ENCODE peak calls at places on chromosomes 2 and 18, in eight cellular contexts. One of them, this sample, is unnamed.

GRCh38 chr2:26606847-26607190 is 34.3 kb downstream of the CIB4 start:
- DNase-seq in PC-9: peak; percentile 77
- DNase-seq in adrenal gland: peak; percentile 26
- DNase-seq in Peyer's patch: peak; percentile 43
- DNase-seq in endothelial cell of umbilical vein: no peak
- DNase-seq in tibial artery: no peak
- DNase-seq in hepatocyte: peak; percentile 52
- DNase-seq in GM23338: no peak
- DNase-seq in this sample: no peak

GRCh38 chr2:7703523-7704144 is 786.4 kb downstream of the RNF144A start:
- DNase-seq in hepatocyte: no peak
- DNase-seq in Peyer's patch: no peak
- DNase-seq in tibial artery: no peak
- DNase-seq in endothelial cell of umbilical vein: no peak
- DNase-seq in PC-9: no peak
- DNase-seq in adrenal gland: no peak
- DNase-seq in GM23338: peak; percentile 84
- DNase-seq in this sample: no peak

GRCh38 chr2:209937893-209938292 is 64.5 kb upstream of the RPE start:
- DNase-seq in PC-9: no peak
- DNase-seq in GM23338: no peak
- DNase-seq in endothelial cell of umbilical vein: peak; percentile 54
- DNase-seq in Peyer's patch: no peak
- DNase-seq in hepatocyte: no peak
- DNase-seq in tibial artery: no peak
- DNase-seq in adrenal gland: peak; percentile 36
- DNase-seq in this sample: no peak

GRCh38 chr2:148989882-148990493 is 48.5 kb upstream of the LYPD6B start:
- DNase-seq in adrenal gland: peak; percentile 64
- DNase-seq in endothelial cell of umbilical vein: peak; percentile 75
- DNase-seq in Peyer's patch: peak; percentile 71
- DNase-seq in GM23338: peak; percentile 86
- DNase-seq in tibial artery: peak; percentile 61
- DNase-seq in PC-9: peak; percentile 36
- DNase-seq in hepatocyte: peak; percentile 83
- DNase-seq in this sample: no peak

GRCh38 chr18:80009661-80010550 is 21.5 kb upstream of the TXNL4A start:
- DNase-seq in endothelial cell of umbilical vein: peak; percentile 38
- DNase-seq in Peyer's patch: no peak
- DNase-seq in adrenal gland: peak; percentile 99
- DNase-seq in GM23338: no peak
- DNase-seq in PC-9: peak; percentile 35
- DNase-seq in tibial artery: peak; percentile 66
- DNase-seq in hepatocyte: peak; percentile 54
- DNase-seq in this sample: peak; percentile 77

GRCh38 chr2:226274143-226274542 is 525.5 kb downstream of the IRS1 start:
- DNase-seq in GM23338: no peak
- DNase-seq in adrenal gland: no peak
- DNase-seq in tibial artery: no peak
- DNase-seq in endothelial cell of umbilical vein: no peak
- DNase-seq in PC-9: no peak
- DNase-seq in Peyer's patch: no peak
- DNase-seq in hepatocyte: no peak
- DNase-seq in this sample: no peak

GRCh38 chr2:105783151-105783738 is 38.5 kb downstream of the NCK2 start:
- DNase-seq in adrenal gland: no peak
- DNase-seq in GM23338: no peak
- DNase-seq in PC-9: no peak
- DNase-seq in hepatocyte: no peak
- DNase-seq in endothelial cell of umbilical vein: no peak
- DNase-seq in tibial artery: no peak
- DNase-seq in Peyer's patch: peak; percentile 34
- DNase-seq in this sample: no peak

GRCh38 chr2:165863816-165864221 is 69.8 kb upstream of the GALNT3 start:
- DNase-seq in adrenal gland: no peak
- DNase-seq in Peyer's patch: no peak
- DNase-seq in hepatocyte: no peak
- DNase-seq in tibial artery: no peak
- DNase-seq in PC-9: no peak
- DNase-seq in endothelial cell of umbilical vein: no peak
- DNase-seq in GM23338: peak; percentile 34
- DNase-seq in this sample: no peak

GRCh38 chr2:178530625-178531142 is 50.4 kb downstream of the PLEKHA3 start:
- DNase-seq in adrenal gland: no peak
- DNase-seq in PC-9: no peak
- DNase-seq in GM23338: no peak
- DNase-seq in Peyer's patch: no peak
- DNase-seq in endothelial cell of umbilical vein: no peak
- DNase-seq in tibial artery: no peak
- DNase-seq in hepatocyte: no peak
- DNase-seq in this sample: no peak

GRCh38 chr2:177579486-177580036 is 187.0 kb downstream of the AGPS start:
- DNase-seq in hepatocyte: peak; percentile 57
- DNase-seq in Peyer's patch: no peak
- DNase-seq in PC-9: no peak
- DNase-seq in adrenal gland: no peak
- DNase-seq in tibial artery: no peak
- DNase-seq in endothelial cell of umbilical vein: no peak
- DNase-seq in GM23338: no peak
- DNase-seq in this sample: no peak

GRCh38 chr18:63199743-63200241 is 119.8 kb downstream of the BCL2 start:
- DNase-seq in PC-9: no peak
- DNase-seq in Peyer's patch: no peak
- DNase-seq in hepatocyte: no peak
- DNase-seq in adrenal gland: no peak
- DNase-seq in endothelial cell of umbilical vein: no peak
- DNase-seq in tibial artery: no peak
- DNase-seq in GM23338: no peak
- DNase-seq in this sample: no peak

GRCh38 chr2:239400000-239400831 is 604 bp downstream of the HDAC4 start:
- DNase-seq in PC-9: peak; percentile 25
- DNase-seq in GM23338: no peak
- DNase-seq in adrenal gland: no peak
- DNase-seq in tibial artery: no peak
- DNase-seq in endothelial cell of umbilical vein: no peak
- DNase-seq in Peyer's patch: peak; percentile 54
- DNase-seq in hepatocyte: peak; percentile 42
- DNase-seq in this sample: no peak

GRCh38 chr2:218826791-218827190 is 4.8 kb downstream of the PRKAG3 start:
- DNase-seq in GM23338: no peak
- DNase-seq in Peyer's patch: peak; percentile 25
- DNase-seq in hepatocyte: no peak
- DNase-seq in adrenal gland: no peak
- DNase-seq in endothelial cell of umbilical vein: no peak
- DNase-seq in PC-9: no peak
- DNase-seq in tibial artery: no peak
- DNase-seq in this sample: no peak

GRCh38 chr2:218387369-218388194 is 5.5 kb downstream of the SLC11A1 start:
- DNase-seq in adrenal gland: no peak
- DNase-seq in GM23338: peak; percentile 89
- DNase-seq in tibial artery: no peak
- DNase-seq in hepatocyte: peak; percentile 93
- DNase-seq in endothelial cell of umbilical vein: peak; percentile 76
- DNase-seq in Peyer's patch: peak; percentile 73
- DNase-seq in PC-9: peak; percentile 72
- DNase-seq in this sample: no peak

GRCh38 chr2:193072647-193073046 is 877.9 kb upstream of the TMEFF2 start:
- DNase-seq in tibial artery: no peak
- DNase-seq in adrenal gland: no peak
- DNase-seq in endothelial cell of umbilical vein: no peak
- DNase-seq in GM23338: no peak
- DNase-seq in hepatocyte: no peak
- DNase-seq in Peyer's patch: no peak
- DNase-seq in PC-9: no peak
- DNase-seq in this sample: no peak

GRCh38 chr2:187638840-187639239 is 84.6 kb upstream of the TFPI start:
- DNase-seq in endothelial cell of umbilical vein: no peak
- DNase-seq in PC-9: no peak
- DNase-seq in hepatocyte: no peak
- DNase-seq in Peyer's patch: no peak
- DNase-seq in tibial artery: no peak
- DNase-seq in GM23338: no peak
- DNase-seq in adrenal gland: no peak
- DNase-seq in this sample: no peak

GRCh38 chr18:32470713-32471633 is at the start of gene GAREM1:
- DNase-seq in hepatocyte: peak; percentile 98
- DNase-seq in PC-9: peak; percentile 92
- DNase-seq in endothelial cell of umbilical vein: peak; percentile 98
- DNase-seq in tibial artery: peak; percentile 96
- DNase-seq in adrenal gland: peak; percentile 98
- DNase-seq in GM23338: peak; percentile 93
- DNase-seq in Peyer's patch: peak; percentile 95
- DNase-seq in this sample: peak; percentile 82

GRCh38 chr18:32469691-32470131 is 971 bp downstream of the GAREM1 start:
- DNase-seq in tibial artery: no peak
- DNase-seq in PC-9: no peak
- DNase-seq in GM23338: no peak
- DNase-seq in endothelial cell of umbilical vein: no peak
- DNase-seq in hepatocyte: peak; percentile 7
- DNase-seq in Peyer's patch: no peak
- DNase-seq in adrenal gland: no peak
- DNase-seq in this sample: no peak

GRCh38 chr18:32469190-32469611 is 1.5 kb downstream of the GAREM1 start:
- DNase-seq in PC-9: peak; percentile 16
- DNase-seq in adrenal gland: peak; percentile 80
- DNase-seq in tibial artery: peak; percentile 38
- DNase-seq in Peyer's patch: peak; percentile 61
- DNase-seq in endothelial cell of umbilical vein: peak; percentile 12
- DNase-seq in GM23338: no peak
- DNase-seq in hepatocyte: peak; percentile 58
- DNase-seq in this sample: no peak

GRCh38 chr18:32468147-32468845 is 2.4 kb downstream of the GAREM1 start:
- DNase-seq in PC-9: no peak
- DNase-seq in hepatocyte: no peak
- DNase-seq in adrenal gland: no peak
- DNase-seq in GM23338: no peak
- DNase-seq in Peyer's patch: no peak
- DNase-seq in tibial artery: no peak
- DNase-seq in endothelial cell of umbilical vein: no peak
- DNase-seq in this sample: no peak

DNA sequence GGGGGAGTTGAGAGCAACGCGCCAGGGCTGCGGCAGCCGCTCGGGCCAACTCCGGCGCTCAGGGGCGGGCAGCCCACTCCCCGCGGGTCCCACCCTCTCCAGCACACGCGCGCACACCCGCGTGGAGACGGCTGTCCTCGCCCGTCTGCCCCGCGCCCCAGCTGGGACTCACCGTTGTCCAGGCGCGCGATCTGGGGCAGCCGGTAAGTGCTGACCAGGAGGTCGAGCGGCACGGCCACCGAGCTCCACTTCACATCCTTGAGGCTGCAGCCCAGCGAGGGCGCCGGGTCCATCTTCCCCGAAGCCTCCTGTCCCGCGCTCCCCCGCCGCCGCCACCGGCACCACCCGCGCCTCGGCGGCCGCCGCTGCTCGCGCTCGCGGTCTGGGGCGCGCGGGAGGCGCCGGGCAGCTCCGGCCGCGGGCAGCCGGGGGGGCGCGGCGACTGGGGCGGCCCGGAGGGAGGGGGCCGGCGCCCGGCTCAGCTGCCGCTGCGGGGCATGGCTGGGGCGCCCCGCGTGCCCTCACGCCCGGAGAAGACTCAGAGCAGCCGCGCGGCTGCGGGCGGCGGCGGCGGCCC is 458 bp downstream of the GAREM1 start:
- DNase-seq in endothelial cell of umbilical vein: peak; percentile 42
- DNase-seq in GM23338: peak; percentile 38
- DNase-seq in tibial artery: peak; percentile 32
- DNase-seq in Peyer's patch: peak; percentile 55
- DNase-seq in adrenal gland: peak; percentile 68
- DNase-seq in PC-9: peak; percentile 29
- DNase-seq in hepatocyte: no peak
- DNase-seq in this sample: no peak
- H3K27me3 ChIP-seq in endothelial cell of umbilical vein: peaks cover 18% of the 10 kb centered on the region
- H3K27me3 ChIP-seq in GM23338: peaks cover 37% of the 10 kb centered on the region
- H3K27me3 ChIP-seq in tibial artery: no peaks in the 10 kb centered on the region
- H3K27me3 ChIP-seq in Peyer's patch: no peaks in the 10 kb centered on the region
- H3K27me3 ChIP-seq in adrenal gland: no peaks in the 10 kb centered on the region
- H3K27me3 ChIP-seq in PC-9: no peaks in the 10 kb centered on the region
- H3K27me3 ChIP-seq in hepatocyte: peaks cover 9% of the 10 kb centered on the region
- H3K27me3 ChIP-seq in this sample: no peaks in the 10 kb centered on the region

DNA sequence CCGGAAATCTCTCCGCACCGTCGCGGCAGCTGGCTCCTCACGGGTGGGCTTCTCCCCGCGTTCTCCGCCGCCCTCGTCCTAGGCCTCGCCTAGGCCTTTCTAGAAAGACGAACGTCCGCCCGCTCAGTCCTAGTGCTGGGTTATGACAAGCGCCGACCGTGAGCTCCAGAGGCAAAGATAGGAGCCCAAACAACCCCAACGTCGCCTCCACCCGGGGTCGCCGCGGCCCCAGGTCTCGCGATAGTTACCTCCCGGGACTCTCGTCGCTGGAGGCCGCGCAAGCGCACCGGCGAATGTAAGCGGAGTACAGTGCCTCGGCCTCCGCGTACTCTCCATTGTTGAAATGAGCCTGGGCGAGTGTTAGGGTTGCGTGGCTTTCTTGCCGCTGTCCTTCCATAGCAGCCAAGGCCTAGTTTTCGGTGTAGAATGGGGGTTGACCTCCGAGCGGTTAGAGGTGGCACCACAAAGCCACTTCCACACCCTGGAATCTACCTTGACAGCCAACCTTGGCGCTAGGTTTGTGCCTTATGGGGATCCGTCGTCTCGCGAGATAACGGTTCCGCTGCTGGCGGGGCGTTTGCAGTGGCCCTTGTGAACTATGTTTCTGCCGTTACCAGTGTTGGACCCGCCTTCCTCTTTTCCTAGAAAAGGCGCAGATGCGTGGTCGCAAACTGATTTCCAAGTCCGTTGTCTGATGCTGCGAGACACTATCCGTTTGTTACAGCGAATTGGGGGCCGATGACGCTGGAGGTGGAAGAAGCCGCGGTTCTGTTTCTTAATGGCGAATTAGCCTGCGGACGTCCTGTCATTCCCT is at the start of gene TTC32:
- DNase-seq in hepatocyte: peak; percentile 95
- DNase-seq in PC-9: peak; percentile 91
- DNase-seq in tibial artery: peak; percentile 93
- DNase-seq in endothelial cell of umbilical vein: peak; percentile 97
- DNase-seq in GM23338: peak; percentile 93
- DNase-seq in Peyer's patch: peak; percentile 97
- DNase-seq in adrenal gland: peak; percentile 95
- DNase-seq in this sample: peak; percentile 73
- TF ChIP-seq CTCF in hepatocyte: no peak
- TF ChIP-seq CTCF in PC-9: no peak
- TF ChIP-seq CTCF in tibial artery: no peak
- TF ChIP-seq CTCF in endothelial cell of umbilical vein: no peak
- TF ChIP-seq CTCF in GM23338: no peak
- TF ChIP-seq CTCF in Peyer's patch: no peak
- TF ChIP-seq CTCF in adrenal gland: no peak
- TF ChIP-seq CTCF in this sample: no peak

GRCh38 chr2:108926561-108927380 is 62.2 kb downstream of the EDAR start:
- DNase-seq in hepatocyte: no peak
- DNase-seq in Peyer's patch: no peak
- DNase-seq in PC-9: no peak
- DNase-seq in adrenal gland: no peak
- DNase-seq in GM23338: no peak
- DNase-seq in tibial artery: no peak
- DNase-seq in endothelial cell of umbilical vein: no peak
- DNase-seq in this sample: no peak
- H3K27me3 ChIP-seq in hepatocyte: no peaks in the 10 kb centered on the region
- H3K27me3 ChIP-seq in Peyer's patch: no peaks in the 10 kb centered on the region
- H3K27me3 ChIP-seq in PC-9: peaks cover 3% of the 10 kb centered on the region
- H3K27me3 ChIP-seq in adrenal gland: no peaks in the 10 kb centered on the region
- H3K27me3 ChIP-seq in GM23338: no peaks in the 10 kb centered on the region
- H3K27me3 ChIP-seq in tibial artery: no peaks in the 10 kb centered on the region
- H3K27me3 ChIP-seq in endothelial cell of umbilical vein: no peaks in the 10 kb centered on the region
- H3K27me3 ChIP-seq in this sample: no peaks in the 10 kb centered on the region

GRCh38 chr18:21191596-21192307 is 50.3 kb upstream of the GREB1L start:
- DNase-seq in Peyer's patch: peak; percentile 69
- DNase-seq in tibial artery: peak; percentile 40
- DNase-seq in GM23338: peak; percentile 86
- DNase-seq in endothelial cell of umbilical vein: peak; percentile 24
- DNase-seq in hepatocyte: peak; percentile 82
- DNase-seq in PC-9: peak; percentile 38
- DNase-seq in adrenal gland: peak; percentile 69
- DNase-seq in this sample: no peak
- TF ChIP-seq CTCF in Peyer's patch: no peak
- TF ChIP-seq CTCF in tibial artery: peak; percentile 20
- TF ChIP-seq CTCF in GM23338: peak; percentile 75
- TF ChIP-seq CTCF in endothelial cell of umbilical vein: peak; percentile 49
- TF ChIP-seq CTCF in hepatocyte: peak; percentile 61
- TF ChIP-seq CTCF in PC-9: peak; percentile 50
- TF ChIP-seq CTCF in adrenal gland: peak; percentile 46
- TF ChIP-seq CTCF in this sample: peak; percentile 25

This sample was measured in thoracic aorta.